ENCODE peak calls at places on chromosomes 6 and 20, in six cellular contexts. J, T, X, K, W and G are unnamed samples. For H3K4me1, the result is how much of the 10 kb centered on the place peaks cover.

GRCh38 chr6:169190970-169191369 is 62.7 kb downstream of the THBS2 start:
- DNase-seq in K (no peak), W (no peak), X (no peak), T (no peak), J (no peak), G (no peak)

GRCh38 chr6:24899647-24900325 is 36.0 kb downstream of the RIPOR2 start:
- DNase-seq in T (no peak), W (peak), J (no peak), K (no peak), X (no peak), G (no peak)

GRCh38 chr20:49426873-49427272 is 55.6 kb downstream of the KCNB1 start:
- DNase-seq in T (no peak), W (no peak), J (no peak), K (no peak), X (no peak), G (no peak)

GRCh38 chr20:23240519-23240918 is 110.1 kb upstream of the NXT1 start:
- DNase-seq in W (no peak), J (no peak), T (no peak), K (no peak), X (no peak), G (no peak)

GRCh38 chr6:39153766-39154397 is 38.9 kb upstream of the SAYSD1 start:
- DNase-seq in K (no peak), X (no peak), W (no peak), T (no peak), J (no peak), G (no peak)

GRCh38 chr20:22394583-22394982 is 189.8 kb downstream of the FOXA2 start:
- DNase-seq in X (no peak), J (no peak), T (no peak), K (no peak), W (no peak), G (no peak)

GRCh38 chr20:41355598-41356203 is 10.9 kb downstream of the EMILIN3 start:
- DNase-seq in T (no peak), K (no peak), W (no peak), J (no peak), X (no peak), G (no peak)

GRCh38 chr20:3696200-3696599 is 14.4 kb upstream of the ADAM33 start:
- DNase-seq in K (no peak), W (peak), X (no peak), J (no peak), T (no peak), G (no peak)

GRCh38 chr6:168440520-168441433 is at the start of gene SMOC2:
- DNase-seq in T (peak), J (no peak), W (no peak), K (no peak), X (no peak), G (no peak)

GRCh38 chr20:59630526-59630925 is 26.2 kb downstream of the PHACTR3 start:
- DNase-seq in J (no peak), T (no peak), K (no peak), W (no peak), X (no peak), G (no peak)

GRCh38 chr6:113690957-113691656 is 166.0 kb upstream of the MARCKS start:
- DNase-seq in W (no peak), J (no peak), K (no peak), T (no peak), X (no peak), G (no peak)

GRCh38 chr6:2721219-2721618 is 29.5 kb downstream of the MYLK4 start:
- DNase-seq in J (no peak), W (no peak), T (no peak), X (no peak), K (no peak), G (no peak)

GRCh38 chr6:53928641-53929339 is 134.0 kb downstream of the LRRC1 start:
- DNase-seq in T (no peak), W (no peak), J (no peak), X (peak), K (no peak), G (no peak)

GRCh38 chr6:39401376-39401775 is 78.9 kb upstream of the KCNK16 start:
- DNase-seq in X (no peak), K (no peak), J (no peak), T (no peak), W (no peak), G (no peak)

GRCh38 chr6:79719248-79719975 is 88.3 kb downstream of the SH3BGRL2 start:
- DNase-seq in X (peak), T (no peak), W (no peak), K (no peak), J (no peak), G (no peak)

GRCh38 chr6:165181951-165182414 is 127.4 kb downstream of the C6orf118 start:
- DNase-seq in K (no peak), W (peak), J (no peak), X (no peak), T (no peak), G (no peak)

GRCh38 chr6:34358389-34358906 is 34.0 kb downstream of the NUDT3 start:
- DNase-seq in T (no peak), X (peak), J (no peak), K (no peak), W (no peak), G (no peak)

GRCh38 chr6:5457036-5457435 is 195.7 kb downstream of the FARS2 start:
- DNase-seq in W (peak), J (no peak), T (no peak), K (no peak), X (peak), G (no peak)

GRCh38 chr20:14142171-14142570 is 146.9 kb downstream of the MACROD2 start:
- DNase-seq in T (peak), X (peak), K (peak), W (peak), J (peak), G (peak)

GRCh38 chr6:26193467-26194328 is 106.5 kb downstream of the HFE start:
- DNase-seq in W (no peak), K (no peak), X (no peak), J (no peak), T (no peak), G (no peak)

GRCh38 chr6:52285174-52286068 is 879 bp upstream of the MCM3 start:
- DNase-seq in J (no peak), K (no peak), T (no peak), W (no peak), X (peak), G (no peak)

GRCh38 chr6:10276106-10276505 is 138.8 kb downstream of the TFAP2A start:
- DNase-seq in K (no peak), X (peak), J (no peak), W (no peak), T (no peak), G (no peak)

GRCh38 chr20:8309638-8310037 is 177.6 kb downstream of the PLCB1 start:
- DNase-seq in X (peak), J (no peak), T (peak), K (peak), W (peak), G (no peak)

GRCh38 chr20:10998476-10998875 is 324.7 kb upstream of the JAG1 start:
- DNase-seq in J (no peak), W (no peak), K (no peak), X (no peak), T (no peak), G (no peak)

GRCh38 chr6:444653-445275 is 53.2 kb downstream of the IRF4 start:
- DNase-seq in X (no peak), K (no peak), W (no peak), J (no peak), T (peak), G (no peak)

DNA sequence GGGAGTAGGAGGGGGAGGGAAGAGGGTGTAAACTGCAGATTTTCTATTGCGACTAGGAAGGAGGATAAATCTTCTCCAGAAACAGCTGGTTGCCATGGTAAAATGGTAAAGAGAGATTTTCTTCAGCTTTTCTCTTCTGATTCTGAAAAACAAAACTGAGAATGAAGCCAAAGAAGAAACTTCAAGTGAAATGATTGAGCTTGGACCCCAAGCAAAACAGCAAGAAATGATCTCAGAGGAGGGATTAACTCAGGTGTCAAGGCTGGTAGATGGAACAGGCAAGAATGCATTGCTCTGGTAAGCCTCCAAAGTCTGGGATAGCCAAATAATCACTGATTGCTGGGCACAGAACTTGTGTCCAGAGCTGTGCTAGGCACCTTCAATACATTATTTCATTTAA is 193.4 kb upstream of the SPTLC3 start:
- DNase-seq in W (no peak), J (no peak), X (no peak), T (no peak), K (no peak), G (no peak)
- H3K4me1 ChIP-seq in W (under half), J (under half), X (under half), T (under half), K (under half), G (under half)

DNA sequence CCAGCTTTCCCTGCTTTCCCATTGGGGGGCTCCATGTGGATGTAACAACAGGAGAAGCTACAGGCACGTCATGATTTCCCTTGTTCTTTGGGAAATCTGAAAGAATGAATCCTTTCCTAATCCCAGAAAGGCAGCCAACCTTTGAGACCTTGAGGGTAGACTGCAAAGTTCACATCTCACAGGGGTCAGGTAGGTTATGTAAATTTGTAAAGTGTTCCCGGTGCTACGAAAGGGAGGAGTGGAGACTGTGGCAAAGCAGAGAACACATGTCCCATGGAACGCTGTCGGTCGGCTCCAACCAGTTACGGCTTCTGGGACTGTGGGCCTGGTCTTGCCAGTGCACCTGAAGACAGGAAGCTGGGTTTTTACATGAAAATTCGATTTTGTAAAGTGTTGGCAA is 85.1 kb downstream of the RSPH3 start:
- DNase-seq in X (no peak), K (no peak), W (no peak), J (no peak), T (no peak), G (no peak)
- H2BK5ac ChIP-seq in X (no peak), K (no peak), W (no peak), J (no peak), T (no peak), G (no peak)

GRCh38 chr20:44598413-44599290 is 16.3 kb downstream of the PKIG start:
- DNase-seq in K (no peak), J (no peak), X (no peak), T (no peak), W (peak), G (peak)

GRCh38 chr20:44600301-44600700 is 17.9 kb downstream of the PKIG start:
- DNase-seq in J (no peak), X (no peak), T (no peak), W (no peak), K (no peak), G (no peak)

GRCh38 chr20:44597930-44598329 is 15.6 kb downstream of the PKIG start:
- DNase-seq in X (no peak), T (no peak), K (no peak), W (no peak), J (no peak), G (no peak)

GRCh38 chr20:44600758-44601562 is 18.6 kb downstream of the PKIG start:
- DNase-seq in J (no peak), X (peak), W (no peak), K (no peak), T (no peak), G (no peak)

DNA sequence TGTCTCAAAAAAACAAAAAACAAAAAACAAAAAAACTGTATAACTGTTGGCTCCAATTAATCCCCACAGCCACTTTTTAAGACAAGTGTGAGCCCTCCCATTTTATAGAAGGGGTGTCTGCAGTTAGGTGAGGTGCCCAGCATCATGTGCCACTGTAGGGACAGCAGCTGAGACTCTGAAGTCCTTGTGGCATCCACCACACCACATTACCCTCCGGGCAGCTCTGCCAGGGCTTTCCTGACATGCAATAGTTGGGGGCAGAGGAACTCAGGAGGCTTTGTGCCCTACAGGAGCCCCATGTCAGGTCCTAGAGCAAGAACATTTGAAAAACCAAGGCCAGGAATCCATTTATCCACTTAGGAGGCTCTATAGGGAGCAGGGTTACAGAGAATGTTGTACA is 17.3 kb downstream of the PKIG start:
- DNase-seq in W (no peak), X (no peak), J (no peak), K (no peak), T (no peak), G (no peak)
- H3K4me1 ChIP-seq in W (under half), X (under half), J (under half), K (under half), T (under half), G (under half)

GRCh38 chr20:19757487-19757972 is 528 bp upstream of the RIN2 start:
- DNase-seq in K (peak), J (no peak), W (peak), T (peak), X (peak), G (peak)
- H2BK5ac ChIP-seq in K (peak), J (no peak), W (no peak), T (no peak), X (peak), G (peak)

DNA sequence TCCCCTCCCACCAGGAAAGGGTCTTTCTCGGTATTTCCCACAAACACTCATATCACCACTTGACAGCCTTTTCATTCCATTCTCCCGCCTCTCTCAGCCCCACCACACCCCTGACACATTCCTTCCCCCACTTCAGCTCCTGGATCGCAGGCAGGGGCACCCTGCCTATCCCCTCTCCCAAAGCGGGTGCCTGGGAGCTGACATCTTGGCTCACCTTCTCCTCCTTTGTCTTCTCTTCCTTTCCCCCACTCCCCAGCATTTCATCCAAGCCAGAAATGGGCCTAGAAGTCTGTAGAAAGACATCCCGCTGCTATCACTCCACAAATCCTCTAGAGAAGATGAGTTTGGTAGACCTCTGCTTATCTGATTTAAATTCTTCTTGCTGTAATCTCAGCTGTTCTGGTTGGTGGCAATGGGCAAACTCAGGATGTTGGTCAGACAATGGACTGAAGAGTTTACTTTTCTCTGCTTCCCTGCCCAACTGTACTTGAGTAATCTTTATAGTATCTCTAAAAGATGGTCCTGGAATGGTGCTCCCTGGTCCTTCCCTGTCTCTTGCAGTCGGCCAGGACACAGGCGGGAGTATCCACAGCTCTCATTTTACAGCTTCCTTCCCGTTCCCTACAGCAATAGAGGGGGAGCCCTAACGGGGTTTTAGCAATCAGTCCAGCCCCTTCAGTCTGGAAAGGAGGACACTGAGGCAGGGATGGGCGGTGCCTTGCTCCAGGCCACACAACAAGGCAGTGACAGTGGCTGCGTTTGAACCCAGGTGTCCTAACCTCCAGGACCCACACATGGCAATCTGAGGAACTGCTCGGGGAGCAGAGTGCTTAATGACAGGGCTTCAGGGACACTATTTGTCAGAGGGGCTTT is 9.8 kb upstream of the VEGFA start:
- DNase-seq in X (no peak), K (no peak), W (no peak), T (no peak), J (no peak), G (no peak)
- H3K4me1 ChIP-seq in X (under half), K (under half), W (under half), T (under half), J (under half), G (under half)

GRCh38 chr20:51427625-51428291 is 114.8 kb downstream of the NFATC2 start:
- DNase-seq in J (no peak), W (no peak), X (no peak), T (no peak), K (no peak), G (no peak)
- H2BK5ac ChIP-seq in J (no peak), W (no peak), X (no peak), T (no peak), K (no peak), G (no peak)

GRCh38 chr20:47275548-47275947 is 81.0 kb downstream of the ZMYND8 start:
- DNase-seq in K (no peak), X (no peak), W (no peak), T (no peak), J (no peak), G (no peak)
- H3K4me1 ChIP-seq in K (under half), X (under half), W (under half), T (under half), J (under half), G (under half)

GRCh38 chr20:57384486-57384885 is 6.7 kb upstream of the RBM38 start:
- DNase-seq in T (no peak), W (no peak), K (no peak), X (no peak), J (no peak), G (no peak)

GRCh38 chr20:57383447-57384347 is 7.5 kb upstream of the RBM38 start:
- DNase-seq in X (no peak), T (peak), W (no peak), K (no peak), J (no peak), G (no peak)

GRCh38 chr20:57385940-57386339 is 5.3 kb upstream of the RBM38 start:
- DNase-seq in K (no peak), T (no peak), W (no peak), X (no peak), J (no peak), G (no peak)

GRCh38 chr20:57386762-57387161 is 4.4 kb upstream of the RBM38 start:
- DNase-seq in T (no peak), X (no peak), W (no peak), K (no peak), J (no peak), G (no peak)

DNA sequence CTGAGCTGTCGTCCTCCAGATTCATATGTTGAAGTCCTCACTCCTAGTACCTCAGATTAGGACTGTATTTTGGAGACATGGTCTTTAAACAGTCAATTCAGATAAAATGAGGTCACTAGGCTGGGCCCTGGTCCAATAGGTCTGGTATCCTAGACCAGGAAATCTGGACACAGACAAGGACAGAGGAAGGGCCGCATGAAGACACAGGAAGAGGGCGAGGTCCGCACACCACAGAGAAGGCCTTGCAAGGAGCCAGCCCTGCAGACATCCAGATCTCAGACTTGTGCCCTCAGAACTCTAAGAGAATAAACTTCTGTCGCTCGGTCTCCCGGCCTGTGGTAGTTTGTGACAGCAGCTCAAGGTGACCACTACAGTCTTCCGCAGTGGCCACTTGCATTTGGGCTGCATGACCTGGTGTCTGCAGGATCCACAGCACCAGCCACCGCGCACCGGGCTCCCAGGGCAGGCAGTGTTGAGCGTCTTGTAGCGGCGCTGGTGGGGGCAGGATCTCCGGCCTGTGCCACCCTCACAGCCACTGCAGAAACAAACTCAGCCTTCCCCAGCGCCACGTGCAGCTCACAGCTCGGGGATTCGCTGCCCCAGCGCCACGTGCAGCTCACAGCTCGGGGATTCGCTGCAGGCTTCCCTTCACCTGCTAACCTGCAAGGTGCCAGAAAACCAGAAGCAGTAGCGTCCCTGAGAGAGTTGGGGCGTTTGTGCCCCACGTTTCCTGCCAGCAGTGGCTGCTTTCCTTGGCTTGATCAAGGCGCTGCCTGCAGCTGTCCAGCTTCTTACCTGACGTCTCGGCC is 6.0 kb upstream of the RBM38 start:
- DNase-seq in J (no peak), K (no peak), W (no peak), X (no peak), T (no peak), G (no peak)
- H2BK5ac ChIP-seq in J (no peak), K (no peak), W (no peak), X (no peak), T (no peak), G (no peak)